ENCODE peak calls at places on chromosomes 5 and 9, in ten cellular contexts. P is IMR-90; A is astrocyte of the spinal cord; W is spleen; J is hepatocyte; U is adipocyte; O is endodermal cell; N is CD8-positive, alpha-beta memory T cell; B is foreskin fibroblast; M is lower leg skin. Q is an unnamed sample.

GRCh38 chr5:120394259-120394658 is 69.8 kb upstream of the PRR16 start:
- DNase-seq in M (no peak), B (peak; percentile 24), A (no peak), N (no peak), J (no peak), P (no peak), U (no peak), O (no peak), W (no peak), Q (no peak)

GRCh38 chr5:57741326-57741725 is 258.7 kb upstream of the ACTBL2 start:
- DNase-seq in O (no peak), J (no peak), U (no peak), P (no peak), M (no peak), W (no peak), B (no peak), A (no peak), N (no peak), Q (no peak)

GRCh38 chr5:74575741-74576538 is 64.6 kb downstream of the ENC1 start:
- DNase-seq in O (no peak), U (peak; percentile 73), B (peak; percentile 86), W (no peak), P (peak; percentile 85), A (peak; percentile 89), J (no peak), M (no peak), N (no peak), Q (peak; percentile 52)

GRCh38 chr5:95406426-95407093 is 15.4 kb downstream of the FAM81B start:
- DNase-seq in O (no peak), J (no peak), B (no peak), A (peak; percentile 38), P (no peak), U (no peak), M (no peak), N (no peak), W (no peak), Q (peak; percentile 64)

GRCh38 chr9:128285033-128285784 is 9.1 kb downstream of the SWI5 start:
- DNase-seq in A (no peak), M (no peak), W (no peak), N (no peak), U (no peak), B (no peak), P (no peak), J (no peak), O (no peak), Q (no peak)

GRCh38 chr9:132597073-132597775 is 14.8 kb downstream of the BARHL1 start:
- DNase-seq in W (no peak), O (no peak), M (no peak), N (no peak), P (no peak), B (no peak), A (peak; percentile 44), J (no peak), U (no peak), Q (no peak)

GRCh38 chr9:69798737-69799136 is 21.9 kb upstream of the CFAP95 start:
- DNase-seq in W (no peak), B (peak; percentile 56), O (no peak), M (no peak), U (no peak), J (no peak), N (no peak), A (peak; percentile 13), P (peak; percentile 62), Q (no peak)

GRCh38 chr5:72776684-72777083 is 39.8 kb upstream of the TNPO1 start:
- DNase-seq in P (no peak), M (no peak), W (no peak), O (no peak), U (no peak), J (no peak), A (no peak), B (no peak), N (no peak), Q (no peak)

GRCh38 chr9:6383551-6384225 is 29.3 kb upstream of the UHRF2 start:
- DNase-seq in J (no peak), B (peak; percentile 83), A (peak; percentile 58), U (peak; percentile 82), W (no peak), M (no peak), N (no peak), O (no peak), P (peak; percentile 78), Q (peak; percentile 23)

GRCh38 chr5:23235246-23235645 is 272.2 kb upstream of the PRDM9 start:
- DNase-seq in W (no peak), N (no peak), B (no peak), O (no peak), J (no peak), U (no peak), P (no peak), M (no peak), A (no peak), Q (no peak)

GRCh38 chr5:23234153-23234729 is 273.2 kb upstream of the PRDM9 start:
- DNase-seq in O (peak; percentile 54), J (no peak), A (no peak), B (no peak), M (no peak), W (no peak), U (no peak), P (no peak), N (no peak), Q (no peak)
- H3K4me3 ChIP-seq in O (no peak overlapping the region), J (no peak overlapping the region), A (no peak overlapping the region), B (no peak overlapping the region), M (no peak overlapping the region), W (no peak overlapping the region), U (no peak overlapping the region), P (no peak overlapping the region), N (no peak overlapping the region), Q (no peak overlapping the region)

DNA sequence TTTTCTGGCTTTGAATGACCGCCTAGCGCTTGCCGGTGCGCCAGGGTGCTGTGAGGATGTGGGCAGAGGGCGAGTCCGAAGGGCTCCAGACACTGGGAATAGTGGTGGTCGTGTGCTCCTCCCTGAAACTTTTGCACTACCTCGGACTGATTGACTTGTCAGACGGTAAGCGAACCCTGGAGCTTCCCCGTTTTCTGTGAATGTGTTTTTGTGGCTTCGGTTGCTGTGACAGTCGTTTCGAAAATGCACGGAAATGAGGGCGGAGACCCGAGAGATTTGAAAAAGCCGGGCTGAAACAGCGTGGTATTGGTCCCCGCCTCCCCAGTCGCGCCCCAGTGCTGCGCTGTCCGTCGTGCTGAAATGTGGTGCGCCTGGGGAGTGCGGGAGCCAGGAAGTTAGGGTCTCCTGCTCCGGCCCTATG is 102.5 kb upstream of the GABRP start:
- DNase-seq in U (peak; percentile 39), N (no peak), M (no peak), A (peak; percentile 43), B (peak; percentile 54), P (peak; percentile 28), W (no peak), O (peak; percentile 93), J (peak; percentile 81), Q (no peak)
- H3K4me3 ChIP-seq in U (peak overlapping the region; percentile 38), N (no peak overlapping the region), M (no peak overlapping the region), A (no peak overlapping the region), B (no peak overlapping the region), P (no peak overlapping the region), W (no peak overlapping the region), O (peak overlapping the region; percentile 77), J (no peak overlapping the region), Q (no peak overlapping the region)

GRCh38 chr9:120875643-120875953 is 1.4 kb downstream of the PHF19 start:
- DNase-seq in P (no peak), A (no peak), U (no peak), W (peak; percentile 80), B (no peak), J (no peak), M (no peak), O (no peak), N (no peak), Q (no peak)
- H3K4me3 ChIP-seq in P (peak overlapping the region; percentile 59), A (peak overlapping the region; percentile 73), U (peak overlapping the region; percentile 81), W (no peak overlapping the region), B (peak overlapping the region; percentile 70), J (peak overlapping the region; percentile 96), M (peak overlapping the region; percentile 77), O (peak overlapping the region; percentile 82), N (peak overlapping the region; percentile 57), Q (peak overlapping the region; percentile 71)

GRCh38 chr9:105452185-105452584 is 4.4 kb downstream of the FSD1L start:
- DNase-seq in O (no peak), A (no peak), J (no peak), B (no peak), M (no peak), N (no peak), P (no peak), U (no peak), W (no peak), Q (no peak)

GRCh38 chr9:105447386-105447813 is 434 bp upstream of the FSD1L start:
- DNase-seq in J (no peak), A (no peak), U (no peak), P (no peak), M (no peak), B (peak; percentile 23), N (no peak), W (no peak), O (no peak), Q (no peak)

GRCh38 chr9:105445203-105445881 is 2.5 kb upstream of the FSD1L start:
- DNase-seq in O (no peak), W (no peak), A (no peak), P (peak; percentile 35), J (no peak), U (no peak), N (no peak), M (no peak), B (peak; percentile 46), Q (no peak)

GRCh38 chr9:105447814-105448812 is at the start of gene FSD1L:
- DNase-seq in N (peak; percentile 73), P (peak; percentile 90), J (peak; percentile 97), M (peak; percentile 81), W (peak; percentile 97), A (peak; percentile 92), O (peak; percentile 96), U (peak; percentile 97), B (peak; percentile 97), Q (peak; percentile 77)

DNA sequence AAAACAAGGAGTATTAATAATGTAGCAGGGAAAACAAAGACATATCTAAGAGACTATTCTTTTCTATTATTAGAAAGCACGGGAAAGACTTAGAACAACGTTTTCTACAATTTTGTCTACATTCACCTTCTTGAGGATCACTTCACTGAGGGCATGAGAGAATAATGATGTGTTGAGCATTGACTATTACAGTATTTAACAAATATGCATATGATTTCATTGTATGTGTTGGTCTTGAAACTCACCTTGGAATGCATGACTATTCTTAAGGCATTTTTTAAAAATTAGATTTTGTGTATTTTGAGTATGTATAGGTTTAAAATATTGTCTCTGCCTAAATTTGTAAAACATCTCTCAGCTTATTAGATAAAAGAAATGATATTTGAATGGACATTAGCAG is 1.2 kb downstream of the FSD1L start:
- DNase-seq in W (no peak), B (peak; percentile 13), N (no peak), P (peak; percentile 49), O (no peak), J (no peak), A (peak; percentile 34), M (no peak), U (peak; percentile 40), Q (no peak)
- H3K4me3 ChIP-seq in W (no peak overlapping the region), B (peak overlapping the region; percentile 93), N (no peak overlapping the region), P (peak overlapping the region; percentile 83), O (peak overlapping the region; percentile 86), J (peak overlapping the region; percentile 84), A (peak overlapping the region; percentile 78), M (no peak overlapping the region), U (peak overlapping the region; percentile 97), Q (peak overlapping the region; percentile 73)

DNA sequence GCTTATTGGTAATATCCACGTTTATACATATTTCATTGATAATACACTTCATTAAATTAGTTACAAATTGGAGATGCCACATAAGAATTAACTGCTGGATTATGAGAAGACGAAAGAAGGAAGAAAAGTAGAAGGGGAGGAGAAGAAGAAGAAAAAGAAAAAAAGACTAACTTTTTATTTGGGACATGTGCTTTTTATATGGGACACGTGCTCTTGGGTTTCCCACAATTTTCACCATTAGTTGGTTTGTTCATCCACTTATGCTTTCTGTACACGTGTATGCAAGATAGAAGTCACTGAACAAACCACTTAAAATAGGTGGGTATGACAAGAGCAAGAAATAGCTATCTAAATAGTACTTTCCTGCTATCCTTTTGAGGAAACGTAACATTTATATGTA is 98.6 kb downstream of the MRPS30 start:
- DNase-seq in O (no peak), U (no peak), J (no peak), N (no peak), P (no peak), A (no peak), M (no peak), W (no peak), B (no peak), Q (no peak)
- H3K4me3 ChIP-seq in O (no peak overlapping the region), U (no peak overlapping the region), J (no peak overlapping the region), N (no peak overlapping the region), P (no peak overlapping the region), A (no peak overlapping the region), M (no peak overlapping the region), W (no peak overlapping the region), B (no peak overlapping the region), Q (no peak overlapping the region)

Q was measured in skeletal muscle cell.